ENCODE peak calls at places on chromosome 9, in ten cellular contexts. K, Z, F, J, S, C, V, O, L and D are unnamed samples.

GRCh38 chr9:124472770-124473169 is 22.5 kb downstream of the ADGRD2 start:
- DNase-seq in C (no peak), J (no peak), L (no peak), F (no peak), V (no peak), S (no peak), K (no peak), O (no peak), Z (no peak), D (no peak)

GRCh38 chr9:5642170-5642569 is 13.3 kb downstream of the RIC1 start:
- DNase-seq in L (no peak), K (no peak), V (no peak), Z (no peak), O (no peak), S (no peak), C (no peak), F (no peak), J (no peak), D (no peak)

GRCh38 chr9:135615666-135616620 is 23.4 kb downstream of the GLT6D1 start:
- DNase-seq in J (no peak), F (no peak), K (no peak), L (peak), V (no peak), C (no peak), S (no peak), Z (no peak), O (no peak), D (peak)

GRCh38 chr9:94168203-94169000 is 84.1 kb downstream of the PTPDC1 start:
- DNase-seq in V (no peak), J (no peak), Z (peak), O (peak), S (no peak), K (no peak), L (no peak), C (no peak), F (no peak), D (no peak)

GRCh38 chr9:35816708-35817107 is 1.9 kb upstream of the HINT2 start:
- DNase-seq in J (no peak), K (no peak), S (no peak), Z (no peak), C (no peak), F (no peak), V (no peak), O (no peak), L (no peak), D (peak)

GRCh38 chr9:95029251-95029650 is 288.3 kb downstream of the FANCC start:
- DNase-seq in K (no peak), Z (no peak), J (no peak), S (no peak), L (no peak), F (no peak), C (no peak), V (no peak), O (no peak), D (no peak)

GRCh38 chr9:93955356-93956182 is 414 bp upstream of the BARX1 start:
- DNase-seq in C (no peak), F (no peak), L (no peak), V (no peak), K (no peak), J (peak), S (no peak), O (no peak), Z (no peak), D (peak)

GRCh38 chr9:117535439-117535838 is 120.6 kb upstream of the ASTN2 start:
- DNase-seq in K (no peak), F (no peak), J (no peak), L (no peak), O (no peak), C (no peak), S (no peak), Z (no peak), V (no peak), D (peak)

GRCh38 chr9:91214867-91215266 is 146.9 kb downstream of the AUH start:
- DNase-seq in F (no peak), O (no peak), L (no peak), C (no peak), Z (no peak), K (no peak), V (no peak), J (no peak), S (no peak), D (no peak)

GRCh38 chr9:116204252-116204882 is 50.8 kb downstream of the PAPPA start:
- DNase-seq in Z (no peak), F (no peak), L (no peak), O (no peak), K (no peak), V (no peak), S (no peak), C (no peak), J (no peak), D (no peak)

GRCh38 chr9:112119225-112120045 is 55.7 kb downstream of the SUSD1 start:
- DNase-seq in Z (peak), L (peak), O (peak), K (no peak), C (no peak), V (no peak), J (no peak), S (no peak), F (peak), D (no peak)

GRCh38 chr9:114026335-114026734 is 51.8 kb downstream of the AMBP start:
- DNase-seq in V (no peak), F (no peak), K (no peak), S (no peak), O (no peak), L (peak), C (no peak), Z (no peak), J (no peak), D (no peak)

GRCh38 chr9:131410051-131410491 is 16.2 kb downstream of the PRRC2B start:
- DNase-seq in Z (peak), C (peak), J (peak), V (no peak), O (no peak), K (no peak), F (no peak), S (no peak), L (no peak), D (peak)

GRCh38 chr9:89387970-89388867 is 69.9 kb downstream of the SECISBP2 start:
- DNase-seq in J (no peak), Z (no peak), C (peak), L (no peak), S (no peak), K (peak), F (no peak), V (no peak), O (no peak), D (no peak)

GRCh38 chr9:106771618-106772017 is 91.3 kb upstream of the ZNF462 start:
- DNase-seq in O (no peak), V (no peak), C (no peak), Z (no peak), J (no peak), L (no peak), F (no peak), S (no peak), K (no peak), D (no peak)

GRCh38 chr9:98807811-98808195 is 333 bp downstream of the GALNT12 start:
- DNase-seq in F (no peak), L (no peak), C (no peak), O (peak), Z (peak), S (no peak), J (no peak), V (no peak), K (no peak), D (peak)

GRCh38 chr9:87872079-87872624 is 10.5 kb upstream of the SPATA31E1 start:
- DNase-seq in S (no peak), C (no peak), L (peak), F (no peak), J (no peak), O (no peak), Z (peak), K (peak), V (no peak), D (peak)

GRCh38 chr9:136342191-136343120 is 15.1 kb downstream of the GPSM1 start:
- DNase-seq in J (peak), V (no peak), K (no peak), C (no peak), O (peak), S (peak), Z (peak), F (no peak), L (peak), D (peak)

GRCh38 chr9:97615439-97616072 is 17.6 kb downstream of the TSTD2 start:
- DNase-seq in C (no peak), L (peak), O (peak), S (peak), Z (peak), F (peak), J (no peak), V (no peak), K (no peak), D (peak)

GRCh38 chr9:18473551-18474279 is at the start of gene ADAMTSL1:
- DNase-seq in F (peak), O (peak), V (no peak), Z (peak), S (no peak), J (no peak), L (peak), C (peak), K (no peak), D (peak)